ENCODE peak calls at places on chromosomes 6 and 20, in six cellular contexts. R is fibroblast of lung, X is cardiac muscle cell, P is sigmoid colon, D is gastrocnemius medialis, O is GM23248. Q is an unnamed sample. For H3K4me1, the result is how much of the 10 kb centered on the place peaks cover.

GRCh38 chr6:136723780-136724179 is 68.5 kb downstream of the MAP3K5 start:
- DNase-seq in R (peak), X (no peak), O (no peak), D (no peak), P (no peak), Q (no peak)

GRCh38 chr6:21151178-21151956 is 442.2 kb upstream of the SOX4 start:
- DNase-seq in X (no peak), R (no peak), P (no peak), O (no peak), D (no peak), Q (no peak)

GRCh38 chr6:148064406-148065134 is 278.1 kb upstream of the SASH1 start:
- DNase-seq in D (no peak), X (peak), P (no peak), O (peak), R (peak), Q (no peak)

GRCh38 chr20:18712877-18713276 is 100.7 kb upstream of the SCP2D1 start:
- DNase-seq in D (no peak), O (no peak), R (no peak), X (no peak), P (no peak), Q (no peak)

GRCh38 chr20:957544-957943 is 41.4 kb upstream of the ANGPT4 start:
- DNase-seq in R (no peak), D (no peak), P (no peak), X (no peak), O (peak), Q (no peak)

GRCh38 chr6:159887761-159888160 is 3.0 kb upstream of the MAS1 start:
- DNase-seq in P (no peak), X (peak), O (no peak), D (no peak), R (no peak), Q (no peak)

GRCh38 chr6:154071711-154072110 is 32.7 kb downstream of the OPRM1 start:
- DNase-seq in D (no peak), X (no peak), O (no peak), P (no peak), R (peak), Q (no peak)

GRCh38 chr6:73062837-73063236 is 162.5 kb downstream of the KHDC1L start:
- DNase-seq in X (no peak), R (peak), O (no peak), D (no peak), P (no peak), Q (no peak)

GRCh38 chr20:25248501-25249172 is 752 bp downstream of the PYGB start:
- DNase-seq in P (peak), O (peak), R (peak), D (no peak), X (peak), Q (no peak)

GRCh38 chr20:32790751-32791057 is 28.5 kb downstream of the DNMT3B start:
- DNase-seq in D (no peak), R (no peak), O (no peak), P (no peak), X (no peak), Q (no peak)

GRCh38 chr20:25214824-25215223 is 19.3 kb downstream of the ENTPD6 start:
- DNase-seq in R (no peak), P (no peak), X (no peak), O (no peak), D (no peak), Q (no peak)

GRCh38 chr6:16803294-16804006 is 42.2 kb upstream of the ATXN1 start:
- DNase-seq in X (peak), D (no peak), R (peak), O (no peak), P (peak), Q (no peak)

GRCh38 chr6:47114460-47114859 is 72.3 kb upstream of the ADGRF1 start:
- DNase-seq in O (no peak), X (no peak), D (no peak), R (no peak), P (no peak), Q (no peak)

GRCh38 chr6:43944908-43945777 is 175.1 kb downstream of the VEGFA start:
- DNase-seq in R (peak), P (no peak), O (no peak), D (no peak), X (no peak), Q (no peak)

GRCh38 chr20:60695223-60695622 is 556.8 kb upstream of the CDH4 start:
- DNase-seq in O (peak), X (no peak), D (no peak), R (peak), P (no peak), Q (no peak)

GRCh38 chr6:166025149-166025898 is 142.3 kb downstream of the TBXT start:
- DNase-seq in X (no peak), R (peak), D (no peak), P (no peak), O (peak), Q (no peak)

GRCh38 chr20:24953621-24954133 is 4.6 kb downstream of the CST7 start:
- DNase-seq in R (no peak), X (no peak), D (no peak), P (peak), O (no peak), Q (no peak)

GRCh38 chr20:36871640-36872570 is 4.0 kb upstream of the TLDC2 start:
- DNase-seq in P (no peak), X (peak), D (no peak), O (no peak), R (no peak), Q (no peak)

GRCh38 chr6:106156863-106157262 is 70.7 kb downstream of the PRDM1 start:
- DNase-seq in P (no peak), R (no peak), X (no peak), D (no peak), O (no peak), Q (no peak)

GRCh38 chr6:21887301-21888185 is 294.0 kb downstream of the SOX4 start:
- DNase-seq in P (no peak), R (peak), O (no peak), X (no peak), D (no peak), Q (no peak)

GRCh38 chr6:117352466-117353081 is 73.2 kb downstream of the ROS1 start:
- DNase-seq in D (no peak), O (peak), R (peak), P (no peak), X (no peak), Q (no peak)

GRCh38 chr6:111536888-111537287 is 53.9 kb upstream of the REV3L start:
- DNase-seq in R (no peak), P (no peak), O (no peak), X (no peak), D (no peak), Q (peak)

GRCh38 chr6:21305827-21306469 is 287.6 kb upstream of the SOX4 start:
- DNase-seq in D (no peak), P (no peak), R (peak), X (no peak), O (peak), Q (no peak)

GRCh38 chr6:52538921-52539354 is 37.9 kb downstream of the TRAM2 start:
- DNase-seq in R (peak), P (no peak), D (no peak), X (no peak), O (peak), Q (no peak)

GRCh38 chr6:25423358-25423757 is 144.2 kb downstream of the CARMIL1 start:
- DNase-seq in P (no peak), D (no peak), X (no peak), R (no peak), O (no peak), Q (no peak)

GRCh38 chr20:19073584-19074198 is 138.8 kb upstream of the SLC24A3 start:
- DNase-seq in R (no peak), O (no peak), X (peak), P (no peak), D (no peak), Q (no peak)

GRCh38 chr20:9966966-9967365 is 67.8 kb upstream of the ANKEF1 start:
- DNase-seq in X (no peak), D (no peak), R (no peak), P (no peak), O (peak), Q (no peak)

GRCh38 chr6:108666656-108667260 is 106.0 kb downstream of the FOXO3 start:
- DNase-seq in R (no peak), D (no peak), O (no peak), P (no peak), X (peak), Q (no peak)

GRCh38 chr20:46255440-46256104 is 52.7 kb downstream of the CDH22 start:
- DNase-seq in P (peak), R (peak), O (no peak), D (peak), X (peak), Q (no peak)

GRCh38 chr6:44470106-44470446 is 82.6 kb downstream of the CDC5L start:
- DNase-seq in O (no peak), P (no peak), D (no peak), X (no peak), R (no peak), Q (no peak)

GRCh38 chr20:60203451-60203850 is 245.2 kb downstream of the CDH26 start:
- DNase-seq in O (peak), R (peak), P (no peak), D (no peak), X (no peak), Q (no peak)

GRCh38 chr20:4737857-4738627 is 16.3 kb downstream of the PRND start:
- DNase-seq in O (no peak), X (no peak), P (no peak), R (no peak), D (no peak), Q (no peak)

GRCh38 chr6:135586388-135586787 is 88.8 kb upstream of the AHI1 start:
- DNase-seq in X (no peak), P (no peak), R (peak), D (no peak), O (no peak), Q (no peak)

GRCh38 chr6:43953794-43954310 is 173.4 kb downstream of the MRPL14 start:
- DNase-seq in P (no peak), D (peak), X (peak), R (no peak), O (peak), Q (no peak)

GRCh38 chr6:144820270-144820669 is 535.1 kb downstream of the UTRN start:
- DNase-seq in D (no peak), R (peak), P (no peak), O (peak), X (no peak), Q (no peak)

GRCh38 chr6:118335325-118335724 is 212.8 kb upstream of the PLN start:
- DNase-seq in O (no peak), X (no peak), R (peak), P (no peak), D (no peak), Q (no peak)

GRCh38 chr20:22626501-22626900 is 42.1 kb upstream of the FOXA2 start:
- DNase-seq in X (no peak), D (no peak), O (no peak), P (no peak), R (no peak), Q (no peak)

GRCh38 chr20:5996765-5997164 is 46.3 kb downstream of the MCM8 start:
- DNase-seq in R (no peak), D (no peak), O (no peak), P (no peak), X (no peak), Q (no peak)

GRCh38 chr6:88626460-88626859 is 337.0 kb downstream of the RNGTT start:
- DNase-seq in R (peak), X (no peak), P (no peak), D (no peak), O (no peak), Q (no peak)

GRCh38 chr20:31604567-31605030 is 490 bp upstream of the ID1 start:
- DNase-seq in D (no peak), R (no peak), O (no peak), P (no peak), X (peak), Q (no peak)

GRCh38 chr20:31603822-31604566 is 1.1 kb upstream of the ID1 start:
- DNase-seq in D (peak), P (peak), O (peak), X (peak), R (peak), Q (peak)

GRCh38 chr20:31605031-31605901 is at the start of gene ID1:
- DNase-seq in R (peak), X (peak), D (peak), O (peak), P (peak), Q (peak)

GRCh38 chr20:31602779-31603441 is 2.2 kb upstream of the ID1 start:
- DNase-seq in X (no peak), P (no peak), R (peak), D (no peak), O (peak), Q (no peak)

DNA sequence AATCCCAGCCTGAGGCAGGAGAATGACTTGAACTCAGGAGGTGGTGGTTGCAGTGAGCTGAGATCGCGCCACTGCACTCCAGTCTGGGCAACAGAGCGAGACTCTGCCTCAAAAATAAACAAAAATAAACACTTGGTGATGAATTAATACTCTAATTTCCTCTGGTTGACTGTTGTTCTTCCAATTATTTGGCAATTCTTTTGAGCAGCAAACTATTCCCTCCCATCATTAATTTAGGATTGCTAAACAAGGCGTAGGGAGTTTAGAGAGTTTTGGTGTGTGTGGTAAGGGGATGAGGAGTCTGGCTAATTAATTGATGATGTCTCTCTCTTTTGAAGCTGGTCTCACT is 2.7 kb upstream of the ID1 start:
- DNase-seq in R (no peak), O (no peak), X (no peak), P (no peak), D (no peak), Q (no peak)
- H3K27ac ChIP-seq in R (peak), O (peak), X (peak), P (no peak), D (peak), Q (peak)

GRCh38 chr6:35050291-35050987 is 90.7 kb downstream of the TCP11 start:
- DNase-seq in R (no peak), X (no peak), D (no peak), P (peak), O (no peak), Q (no peak)
- H3K4me1 ChIP-seq in R (under half), X (under half), D (half or more), P (half or more), O (under half), Q (half or more)

DNA sequence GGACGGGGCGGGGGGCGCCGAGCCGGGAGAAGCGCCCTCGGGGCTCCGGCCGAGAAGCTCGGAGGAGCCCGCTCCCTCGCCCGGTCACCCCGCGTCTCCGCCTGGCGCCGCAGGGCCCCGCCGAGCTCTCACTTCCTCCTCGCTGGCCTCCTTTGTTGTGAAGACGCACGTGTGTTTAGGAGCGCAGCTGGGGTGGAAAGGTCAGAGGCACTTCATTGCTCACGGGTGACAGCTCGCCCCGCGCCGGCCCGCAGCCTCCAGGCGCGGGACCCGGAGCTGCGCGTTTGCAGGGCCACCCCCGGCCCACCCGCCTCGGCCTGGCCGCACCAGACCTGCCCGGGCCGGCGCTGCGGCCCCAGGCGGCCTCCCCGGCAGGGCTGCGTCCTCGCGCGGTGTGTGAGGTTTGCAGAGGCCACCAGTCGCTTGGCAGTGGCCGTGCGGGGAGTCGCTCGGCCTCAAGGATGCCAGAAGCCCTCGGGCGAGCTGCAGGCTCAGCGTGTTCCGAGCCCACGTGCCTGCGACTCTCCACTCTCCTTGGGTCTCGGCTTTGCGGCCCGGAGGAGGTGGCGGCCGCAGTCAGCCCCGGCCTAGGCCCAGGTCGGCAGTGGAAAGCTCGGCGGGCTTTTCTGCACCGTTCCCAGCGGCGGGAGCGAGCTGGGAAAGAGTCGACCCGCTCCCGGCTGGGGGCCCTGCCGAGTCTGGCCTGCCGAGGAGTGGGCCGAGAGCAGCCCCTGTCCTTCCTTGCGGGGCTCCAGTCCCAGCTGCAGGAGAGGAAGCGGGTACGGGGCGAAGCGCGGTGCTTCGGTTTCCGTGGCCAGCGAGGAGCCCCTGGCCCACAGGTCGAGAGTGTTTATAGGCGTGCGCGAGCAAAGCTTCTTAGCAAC is 5.3 kb downstream of the FOXC1 start:
- DNase-seq in P (no peak), R (no peak), D (no peak), O (no peak), X (no peak), Q (peak)
- H3K27ac ChIP-seq in P (no peak), R (no peak), D (peak), O (no peak), X (no peak), Q (peak)

GRCh38 chr20:2875690-2876203 is 2.5 kb downstream of the PTPRA start:
- DNase-seq in O (no peak), D (no peak), P (no peak), R (no peak), X (no peak), Q (no peak)
- H3K4me1 ChIP-seq in O (under half), D (under half), P (half or more), R (under half), X (under half), Q (under half)

GRCh38 chr6:9647043-9647520 is 767.8 kb downstream of the TFAP2A start:
- DNase-seq in O (no peak), P (no peak), D (no peak), R (peak), X (no peak), Q (no peak)

GRCh38 chr6:9647599-9647998 is 767.3 kb downstream of the TFAP2A start:
- DNase-seq in R (peak), D (no peak), X (no peak), O (peak), P (no peak), Q (no peak)

DNA sequence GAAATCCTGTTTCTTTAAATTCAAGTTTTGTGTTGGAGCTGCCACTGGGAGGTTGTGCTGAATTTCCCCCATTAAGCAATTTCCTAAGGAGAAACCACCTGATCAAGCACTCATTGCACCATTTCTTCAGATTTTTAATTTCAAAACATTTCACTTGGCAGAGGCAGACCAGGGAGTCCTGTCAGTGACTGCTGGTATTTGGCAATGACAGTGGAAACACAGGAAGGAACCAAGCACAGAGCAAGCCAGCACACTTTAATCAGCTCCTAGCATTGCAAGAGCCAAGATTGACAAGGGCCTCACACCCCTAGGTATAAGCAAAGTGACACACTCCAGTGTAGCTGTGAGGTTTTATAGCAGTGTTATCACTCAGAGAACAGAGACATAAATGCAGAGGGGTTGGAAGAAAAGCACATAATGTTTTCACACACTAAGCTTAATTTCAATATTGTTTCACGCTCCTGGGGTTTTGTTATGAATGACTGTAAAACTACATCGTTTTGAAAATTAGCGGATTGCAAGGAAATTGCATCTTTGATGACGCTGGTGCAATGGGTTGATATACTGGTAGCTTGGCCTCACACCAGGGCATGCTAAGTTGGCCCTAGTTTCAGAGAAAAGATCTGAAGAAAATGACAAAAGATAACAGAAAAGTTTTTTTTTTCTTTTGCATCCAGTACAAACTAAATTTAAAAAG is 768.4 kb downstream of the TFAP2A start:
- DNase-seq in P (no peak), X (peak), O (peak), D (no peak), R (peak), Q (no peak)
- H3K27ac ChIP-seq in P (no peak), X (no peak), O (peak), D (no peak), R (no peak), Q (no peak)

GRCh38 chr6:139150915-139151314 is 16.0 kb downstream of the HECA start:
- DNase-seq in P (no peak), D (no peak), X (no peak), R (no peak), O (no peak), Q (no peak)

GRCh38 chr6:139149383-139149782 is 14.5 kb downstream of the HECA start:
- DNase-seq in O (no peak), D (no peak), R (peak), X (no peak), P (no peak), Q (no peak)

GRCh38 chr6:139152088-139152891 is 17.4 kb downstream of the HECA start:
- DNase-seq in X (no peak), D (no peak), O (no peak), R (peak), P (no peak), Q (no peak)

GRCh38 chr6:139152892-139153271 is 18.0 kb downstream of the HECA start:
- DNase-seq in X (no peak), P (no peak), D (no peak), R (peak), O (peak), Q (no peak)

GRCh38 chr6:139151425-139152087 is 16.7 kb downstream of the HECA start:
- DNase-seq in P (no peak), X (no peak), D (no peak), R (no peak), O (no peak), Q (no peak)
- H3K4me1 ChIP-seq in P (half or more), X (under half), D (half or more), R (under half), O (under half), Q (under half)

DNA sequence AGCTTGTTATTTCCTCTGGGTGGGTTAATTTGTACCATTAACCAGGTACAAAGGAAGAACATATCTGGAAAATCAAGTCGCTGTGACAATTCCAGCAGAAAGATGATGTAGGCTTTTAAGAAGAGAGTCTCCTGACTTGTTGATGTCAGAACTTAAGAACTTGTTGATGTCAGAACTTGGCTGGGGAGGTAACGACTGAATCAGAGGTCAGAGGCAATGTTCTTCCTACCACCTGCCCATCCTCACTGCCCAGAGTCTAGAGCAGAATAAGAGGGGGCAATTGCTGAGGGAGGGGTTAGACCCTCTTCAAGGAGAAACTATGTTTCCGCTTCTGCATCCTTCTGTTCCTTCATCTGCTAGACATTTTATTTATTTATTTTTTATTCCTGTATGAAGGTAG is 18.9 kb downstream of the MLIP start:
- DNase-seq in O (no peak), D (no peak), X (no peak), P (no peak), R (no peak), Q (no peak)
- H3K27ac ChIP-seq in O (no peak), D (peak), X (no peak), P (no peak), R (no peak), Q (no peak)